ENCODE peak calls at places on chromosome 7, in six cellular contexts. One of them, this sample, is unnamed.

GRCh38 chr7:142560166-142560565 is 189.1 kb upstream of the PRSS1 start:
- DNase-seq in CD4-positive, CD25-positive, alpha-beta regulatory T cell: no peak
- DNase-seq in SK-MEL-5: no peak
- DNase-seq in NCI-H1436: no peak
- DNase-seq in spleen: no peak
- DNase-seq in CD8-positive, alpha-beta memory T cell: no peak
- DNase-seq in this sample: no peak

GRCh38 chr7:150586068-150586777 is 19.0 kb downstream of the GIMAP4 start:
- DNase-seq in CD4-positive, CD25-positive, alpha-beta regulatory T cell: no peak
- DNase-seq in SK-MEL-5: no peak
- DNase-seq in NCI-H1436: no peak
- DNase-seq in spleen: no peak
- DNase-seq in CD8-positive, alpha-beta memory T cell: no peak
- DNase-seq in this sample: no peak

GRCh38 chr7:106752345-106752744 is 91.4 kb upstream of the CCDC71L start:
- DNase-seq in CD4-positive, CD25-positive, alpha-beta regulatory T cell: no peak
- DNase-seq in SK-MEL-5: no peak
- DNase-seq in NCI-H1436: no peak
- DNase-seq in spleen: no peak
- DNase-seq in CD8-positive, alpha-beta memory T cell: no peak
- DNase-seq in this sample: no peak

GRCh38 chr7:74498996-74499834 is 45.5 kb downstream of the GTF2IRD1 start:
- DNase-seq in CD4-positive, CD25-positive, alpha-beta regulatory T cell: no peak
- DNase-seq in SK-MEL-5: no peak
- DNase-seq in NCI-H1436: no peak
- DNase-seq in spleen: no peak
- DNase-seq in CD8-positive, alpha-beta memory T cell: no peak
- DNase-seq in this sample: no peak

GRCh38 chr7:18975276-18975675 is 142.2 kb downstream of the TWIST1 start:
- DNase-seq in CD4-positive, CD25-positive, alpha-beta regulatory T cell: no peak
- DNase-seq in SK-MEL-5: no peak
- DNase-seq in NCI-H1436: no peak
- DNase-seq in spleen: no peak
- DNase-seq in CD8-positive, alpha-beta memory T cell: no peak
- DNase-seq in this sample: no peak

GRCh38 chr7:45293295-45293942 is 135.8 kb downstream of the RAMP3 start:
- DNase-seq in CD4-positive, CD25-positive, alpha-beta regulatory T cell: no peak
- DNase-seq in SK-MEL-5: no peak
- DNase-seq in NCI-H1436: no peak
- DNase-seq in spleen: no peak
- DNase-seq in CD8-positive, alpha-beta memory T cell: no peak
- DNase-seq in this sample: no peak

GRCh38 chr7:30135551-30136271 is 925 bp downstream of the MTURN start:
- DNase-seq in CD4-positive, CD25-positive, alpha-beta regulatory T cell: peak
- DNase-seq in SK-MEL-5: peak
- DNase-seq in NCI-H1436: peak
- DNase-seq in spleen: peak
- DNase-seq in CD8-positive, alpha-beta memory T cell: peak
- DNase-seq in this sample: no peak

GRCh38 chr7:131723926-131724325 is 167.5 kb upstream of the PODXL start:
- DNase-seq in CD4-positive, CD25-positive, alpha-beta regulatory T cell: no peak
- DNase-seq in SK-MEL-5: peak
- DNase-seq in NCI-H1436: no peak
- DNase-seq in spleen: no peak
- DNase-seq in CD8-positive, alpha-beta memory T cell: no peak
- DNase-seq in this sample: no peak

GRCh38 chr7:32026076-32026425 is 44.2 kb downstream of the PDE1C start:
- DNase-seq in CD4-positive, CD25-positive, alpha-beta regulatory T cell: no peak
- DNase-seq in SK-MEL-5: no peak
- DNase-seq in NCI-H1436: no peak
- DNase-seq in spleen: no peak
- DNase-seq in CD8-positive, alpha-beta memory T cell: no peak
- DNase-seq in this sample: no peak

GRCh38 chr7:16651391-16652254 is 5.6 kb downstream of the BZW2 start:
- DNase-seq in CD4-positive, CD25-positive, alpha-beta regulatory T cell: no peak
- DNase-seq in SK-MEL-5: no peak
- DNase-seq in NCI-H1436: no peak
- DNase-seq in spleen: no peak
- DNase-seq in CD8-positive, alpha-beta memory T cell: no peak
- DNase-seq in this sample: no peak

GRCh38 chr7:112292162-112292561 is 85.7 kb downstream of the ZNF277 start:
- DNase-seq in CD4-positive, CD25-positive, alpha-beta regulatory T cell: no peak
- DNase-seq in SK-MEL-5: no peak
- DNase-seq in NCI-H1436: no peak
- DNase-seq in spleen: no peak
- DNase-seq in CD8-positive, alpha-beta memory T cell: no peak
- DNase-seq in this sample: no peak

GRCh38 chr7:30225863-30226361 is 58.5 kb upstream of the ZNRF2 start:
- DNase-seq in CD4-positive, CD25-positive, alpha-beta regulatory T cell: no peak
- DNase-seq in SK-MEL-5: no peak
- DNase-seq in NCI-H1436: peak
- DNase-seq in spleen: peak
- DNase-seq in CD8-positive, alpha-beta memory T cell: no peak
- DNase-seq in this sample: no peak

GRCh38 chr7:158000160-158000559 is 587.5 kb downstream of the PTPRN2 start:
- DNase-seq in CD4-positive, CD25-positive, alpha-beta regulatory T cell: no peak
- DNase-seq in SK-MEL-5: no peak
- DNase-seq in NCI-H1436: no peak
- DNase-seq in spleen: no peak
- DNase-seq in CD8-positive, alpha-beta memory T cell: no peak
- DNase-seq in this sample: no peak

GRCh38 chr7:100640438-100641410 is 628 bp downstream of the TFR2 start:
- DNase-seq in CD4-positive, CD25-positive, alpha-beta regulatory T cell: no peak
- DNase-seq in SK-MEL-5: no peak
- DNase-seq in NCI-H1436: no peak
- DNase-seq in spleen: no peak
- DNase-seq in CD8-positive, alpha-beta memory T cell: no peak
- DNase-seq in this sample: no peak

GRCh38 chr7:153193144-153193595 is 433.6 kb downstream of the ACTR3B start:
- DNase-seq in CD4-positive, CD25-positive, alpha-beta regulatory T cell: no peak
- DNase-seq in SK-MEL-5: peak
- DNase-seq in NCI-H1436: no peak
- DNase-seq in spleen: no peak
- DNase-seq in CD8-positive, alpha-beta memory T cell: no peak
- DNase-seq in this sample: peak

GRCh38 chr7:21944616-21945373 is 904 bp downstream of the CDCA7L start:
- DNase-seq in CD4-positive, CD25-positive, alpha-beta regulatory T cell: no peak
- DNase-seq in SK-MEL-5: peak
- DNase-seq in NCI-H1436: peak
- DNase-seq in spleen: peak
- DNase-seq in CD8-positive, alpha-beta memory T cell: peak
- DNase-seq in this sample: no peak

GRCh38 chr7:44884553-44885393 is 557 bp downstream of the PURB start:
- DNase-seq in CD4-positive, CD25-positive, alpha-beta regulatory T cell: peak
- DNase-seq in SK-MEL-5: peak
- DNase-seq in NCI-H1436: peak
- DNase-seq in spleen: peak
- DNase-seq in CD8-positive, alpha-beta memory T cell: peak
- DNase-seq in this sample: no peak

GRCh38 chr7:108589874-108590273 is 20.2 kb downstream of the DNAJB9 start:
- DNase-seq in CD4-positive, CD25-positive, alpha-beta regulatory T cell: no peak
- DNase-seq in SK-MEL-5: peak
- DNase-seq in NCI-H1436: no peak
- DNase-seq in spleen: no peak
- DNase-seq in CD8-positive, alpha-beta memory T cell: no peak
- DNase-seq in this sample: peak

GRCh38 chr7:20798081-20798693 is 11.5 kb upstream of the SP8 start:
- DNase-seq in CD4-positive, CD25-positive, alpha-beta regulatory T cell: no peak
- DNase-seq in SK-MEL-5: peak
- DNase-seq in NCI-H1436: peak
- DNase-seq in spleen: peak
- DNase-seq in CD8-positive, alpha-beta memory T cell: peak
- DNase-seq in this sample: peak

GRCh38 chr7:3002631-3003030 is 41.0 kb downstream of the CARD11 start:
- DNase-seq in CD4-positive, CD25-positive, alpha-beta regulatory T cell: no peak
- DNase-seq in SK-MEL-5: no peak
- DNase-seq in NCI-H1436: no peak
- DNase-seq in spleen: no peak
- DNase-seq in CD8-positive, alpha-beta memory T cell: no peak
- DNase-seq in this sample: no peak

GRCh38 chr7:41438919-41439882 is 263.7 kb downstream of the INHBA start:
- DNase-seq in CD4-positive, CD25-positive, alpha-beta regulatory T cell: no peak
- DNase-seq in SK-MEL-5: peak
- DNase-seq in NCI-H1436: no peak
- DNase-seq in spleen: no peak
- DNase-seq in CD8-positive, alpha-beta memory T cell: no peak
- DNase-seq in this sample: no peak

GRCh38 chr7:135156290-135156689 is 8.4 kb downstream of the TMEM140 start:
- DNase-seq in CD4-positive, CD25-positive, alpha-beta regulatory T cell: no peak
- DNase-seq in SK-MEL-5: no peak
- DNase-seq in NCI-H1436: no peak
- DNase-seq in spleen: no peak
- DNase-seq in CD8-positive, alpha-beta memory T cell: no peak
- DNase-seq in this sample: no peak

GRCh38 chr7:106329971-106330733 is 45.4 kb upstream of the NAMPT start:
- DNase-seq in CD4-positive, CD25-positive, alpha-beta regulatory T cell: no peak
- DNase-seq in SK-MEL-5: no peak
- DNase-seq in NCI-H1436: no peak
- DNase-seq in spleen: no peak
- DNase-seq in CD8-positive, alpha-beta memory T cell: no peak
- DNase-seq in this sample: peak

GRCh38 chr7:105352018-105352612 is 36.6 kb downstream of the SRPK2 start:
- DNase-seq in CD4-positive, CD25-positive, alpha-beta regulatory T cell: peak
- DNase-seq in SK-MEL-5: peak
- DNase-seq in NCI-H1436: no peak
- DNase-seq in spleen: peak
- DNase-seq in CD8-positive, alpha-beta memory T cell: peak
- DNase-seq in this sample: peak

GRCh38 chr7:75688200-75689136 is 50.3 kb downstream of the HIP1 start:
- DNase-seq in CD4-positive, CD25-positive, alpha-beta regulatory T cell: no peak
- DNase-seq in SK-MEL-5: no peak
- DNase-seq in NCI-H1436: peak
- DNase-seq in spleen: peak
- DNase-seq in CD8-positive, alpha-beta memory T cell: no peak
- DNase-seq in this sample: no peak

GRCh38 chr7:106418094-106418493 is 133.3 kb upstream of the NAMPT start:
- DNase-seq in CD4-positive, CD25-positive, alpha-beta regulatory T cell: no peak
- DNase-seq in SK-MEL-5: peak
- DNase-seq in NCI-H1436: no peak
- DNase-seq in spleen: no peak
- DNase-seq in CD8-positive, alpha-beta memory T cell: no peak
- DNase-seq in this sample: no peak

GRCh38 chr7:158026636-158027265 is 560.9 kb downstream of the PTPRN2 start:
- DNase-seq in CD4-positive, CD25-positive, alpha-beta regulatory T cell: no peak
- DNase-seq in SK-MEL-5: no peak
- DNase-seq in NCI-H1436: no peak
- DNase-seq in spleen: peak
- DNase-seq in CD8-positive, alpha-beta memory T cell: no peak
- DNase-seq in this sample: no peak

GRCh38 chr7:26987338-26987737 is 108.5 kb downstream of the HOXA1 start:
- DNase-seq in CD4-positive, CD25-positive, alpha-beta regulatory T cell: no peak
- DNase-seq in SK-MEL-5: no peak
- DNase-seq in NCI-H1436: no peak
- DNase-seq in spleen: no peak
- DNase-seq in CD8-positive, alpha-beta memory T cell: no peak
- DNase-seq in this sample: no peak

GRCh38 chr7:1794888-1795542 is 124.9 kb downstream of the ELFN1 start:
- DNase-seq in CD4-positive, CD25-positive, alpha-beta regulatory T cell: no peak
- DNase-seq in SK-MEL-5: peak
- DNase-seq in NCI-H1436: no peak
- DNase-seq in spleen: no peak
- DNase-seq in CD8-positive, alpha-beta memory T cell: no peak
- DNase-seq in this sample: no peak

GRCh38 chr7:43808410-43808809 is 49.9 kb downstream of the BLVRA start:
- DNase-seq in CD4-positive, CD25-positive, alpha-beta regulatory T cell: no peak
- DNase-seq in SK-MEL-5: no peak
- DNase-seq in NCI-H1436: no peak
- DNase-seq in spleen: no peak
- DNase-seq in CD8-positive, alpha-beta memory T cell: no peak
- DNase-seq in this sample: no peak

GRCh38 chr7:129949292-129950133 is 3.2 kb downstream of the UBE2H start:
- DNase-seq in CD4-positive, CD25-positive, alpha-beta regulatory T cell: no peak
- DNase-seq in SK-MEL-5: peak
- DNase-seq in NCI-H1436: no peak
- DNase-seq in spleen: no peak
- DNase-seq in CD8-positive, alpha-beta memory T cell: peak
- DNase-seq in this sample: peak

GRCh38 chr7:6402041-6402440 is 45.7 kb downstream of the DAGLB start:
- DNase-seq in CD4-positive, CD25-positive, alpha-beta regulatory T cell: no peak
- DNase-seq in SK-MEL-5: no peak
- DNase-seq in NCI-H1436: no peak
- DNase-seq in spleen: peak
- DNase-seq in CD8-positive, alpha-beta memory T cell: no peak
- DNase-seq in this sample: no peak

GRCh38 chr7:103632005-103632639 is 186.1 kb upstream of the SLC26A5 start:
- DNase-seq in CD4-positive, CD25-positive, alpha-beta regulatory T cell: no peak
- DNase-seq in SK-MEL-5: no peak
- DNase-seq in NCI-H1436: no peak
- DNase-seq in spleen: no peak
- DNase-seq in CD8-positive, alpha-beta memory T cell: no peak
- DNase-seq in this sample: no peak

GRCh38 chr7:81611040-81611439 is 158.8 kb downstream of the HGF start:
- DNase-seq in CD4-positive, CD25-positive, alpha-beta regulatory T cell: no peak
- DNase-seq in SK-MEL-5: no peak
- DNase-seq in NCI-H1436: no peak
- DNase-seq in spleen: peak
- DNase-seq in CD8-positive, alpha-beta memory T cell: no peak
- DNase-seq in this sample: no peak

GRCh38 chr7:30240401-30240800 is 44.0 kb upstream of the ZNRF2 start:
- DNase-seq in CD4-positive, CD25-positive, alpha-beta regulatory T cell: no peak
- DNase-seq in SK-MEL-5: no peak
- DNase-seq in NCI-H1436: no peak
- DNase-seq in spleen: no peak
- DNase-seq in CD8-positive, alpha-beta memory T cell: no peak
- DNase-seq in this sample: no peak

This sample was measured in COLO829.